ENCODE peak calls at places on chromosomes 5 and 9, in seven cellular contexts. M is activated CD4-positive, alpha-beta memory T cell treated with anti-CD3 and anti-CD28 coated beads, Interleukin-2, amount 10 ng/mL, durations not matched to agents 7 days and 5 days; S is fibroblast of mammary gland; P is COR-L47; N is Peyer's patch; Z is stomach; I is smooth muscle cell of the brain vasculature. L is an unnamed sample.

GRCh38 chr5:119792154-119792799 is 162.9 kb downstream of the FAM170A start:
- DNase-seq in M (no peak), S (peak; percentile 5), P (no peak), N (no peak), Z (no peak), I (no peak), L (no peak)

GRCh38 chr9:22739712-22740111 is 293.1 kb downstream of the DMRTA1 start:
- DNase-seq in M (no peak), S (no peak), P (no peak), N (no peak), Z (no peak), I (no peak), L (no peak)

GRCh38 chr5:138926257-138926656 is 51.1 kb upstream of the LRRTM2 start:
- DNase-seq in M (no peak), S (no peak), P (no peak), N (no peak), Z (no peak), I (no peak), L (no peak)

GRCh38 chr9:80351612-80352011 is 779.8 kb downstream of the TLE4 start:
- DNase-seq in M (no peak), S (no peak), P (no peak), N (no peak), Z (no peak), I (no peak), L (no peak)

GRCh38 chr9:101462558-101462957 is 27.0 kb upstream of the ALDOB start:
- DNase-seq in M (no peak), S (peak; percentile 54), P (no peak), N (no peak), Z (no peak), I (peak; percentile 63), L (no peak)

GRCh38 chr5:135615581-135616260 is 36.9 kb upstream of the CXCL14 start:
- DNase-seq in M (no peak), S (no peak), P (no peak), N (no peak), Z (no peak), I (no peak), L (no peak)

GRCh38 chr5:27217160-27217956 is 179.0 kb upstream of the CDH9 start:
- DNase-seq in M (no peak), S (no peak), P (no peak), N (peak; percentile 28), Z (no peak), I (no peak), L (no peak)

GRCh38 chr5:153619706-153620105 is 129.2 kb downstream of the GRIA1 start:
- DNase-seq in M (no peak), S (peak; percentile 63), P (no peak), N (no peak), Z (no peak), I (no peak), L (no peak)